ENCODE peak calls at places on chromosomes 12 and 14, in four cellular contexts. M, U, W and N are unnamed samples.

GRCh38 chr14:37901978-37902377 is 305.7 kb upstream of the SSTR1 start:
- DNase-seq in M (peak; percentile 8), U (no peak), W (no peak), N (peak; percentile 62)

GRCh38 chr12:29216266-29216665 is 67.2 kb downstream of the FAR2 start:
- DNase-seq in M (no peak), U (no peak), W (no peak), N (no peak)

GRCh38 chr12:101552277-101552676 is 42.5 kb upstream of the MYBPC1 start:
- DNase-seq in M (peak; percentile 6), U (no peak), W (no peak), N (no peak)

GRCh38 chr14:59619071-59619470 is 42.5 kb upstream of the CCDC175 start:
- DNase-seq in M (no peak), U (no peak), W (no peak), N (no peak)

GRCh38 chr12:54370218-54370730 is 6.0 kb upstream of the GPR84 start:
- DNase-seq in M (peak; percentile 82), U (no peak), W (peak; percentile 86), N (peak; percentile 89)

GRCh38 chr14:51396222-51396815 is 156.3 kb downstream of the TMX1 start:
- DNase-seq in M (peak; percentile 37), U (peak; percentile 78), W (peak; percentile 63), N (no peak)

GRCh38 chr14:99730876-99731351 is 46.8 kb downstream of the CYP46A1 start:
- DNase-seq in M (peak; percentile 6), U (no peak), W (peak; percentile 26), N (peak; percentile 59)

GRCh38 chr12:115337693-115338543 is 653.9 kb upstream of the TBX3 start:
- DNase-seq in M (peak; percentile 16), U (no peak), W (peak; percentile 42), N (peak; percentile 84)

GRCh38 chr12:24463392-24463791 is 485.5 kb downstream of the BCAT1 start:
- DNase-seq in M (no peak), U (no peak), W (no peak), N (no peak)

GRCh38 chr12:58310828-58311273 is 369.5 kb downstream of the ATP23 start:
- DNase-seq in M (no peak), U (peak; percentile 92), W (no peak), N (no peak)

GRCh38 chr12:131832393-131833231 is 4.4 kb downstream of the MMP17 start:
- DNase-seq in M (no peak), U (no peak), W (peak; percentile 72), N (peak; percentile 85)

GRCh38 chr14:61581955-61582615 is 113.2 kb upstream of the HIF1A start:
- DNase-seq in M (no peak), U (no peak), W (no peak), N (no peak)

GRCh38 chr12:106766393-106766826 is 8.1 kb upstream of the RIC8B start:
- DNase-seq in M (peak; percentile 51), U (no peak), W (peak; percentile 65), N (no peak)

GRCh38 chr12:95100264-95101190 is 27.1 kb upstream of the NR2C1 start:
- DNase-seq in M (no peak), U (no peak), W (no peak), N (no peak)

GRCh38 chr14:101845896-101846295 is 84.4 kb downstream of the PPP2R5C start:
- DNase-seq in M (no peak), U (no peak), W (no peak), N (no peak)

GRCh38 chr12:53336137-53336785 is at the start of gene SP7:
- DNase-seq in M (no peak), U (no peak), W (no peak), N (no peak)

GRCh38 chr14:55274144-55274543 is 2.9 kb downstream of the FBXO34 start:
- DNase-seq in M (no peak), U (no peak), W (no peak), N (no peak)

GRCh38 chr14:55276736-55277135 is 5.5 kb downstream of the FBXO34 start:
- DNase-seq in M (no peak), U (no peak), W (no peak), N (no peak)

GRCh38 chr14:55272415-55272786 is 1.2 kb downstream of the FBXO34 start:
- DNase-seq in M (no peak), U (no peak), W (no peak), N (no peak)

GRCh38 chr14:55272922-55273321 is 1.7 kb downstream of the FBXO34 start:
- DNase-seq in M (no peak), U (no peak), W (no peak), N (no peak)

GRCh38 chr14:55274760-55275159 is 3.5 kb downstream of the FBXO34 start:
- DNase-seq in M (no peak), U (no peak), W (no peak), N (no peak)
- H3K4me1 ChIP-seq in M (peaks cover 64% of the 10 kb centered on the region), U (peaks cover 21% of the 10 kb centered on the region), W (peaks cover 8% of the 10 kb centered on the region), N (peaks cover 31% of the 10 kb centered on the region)

DNA sequence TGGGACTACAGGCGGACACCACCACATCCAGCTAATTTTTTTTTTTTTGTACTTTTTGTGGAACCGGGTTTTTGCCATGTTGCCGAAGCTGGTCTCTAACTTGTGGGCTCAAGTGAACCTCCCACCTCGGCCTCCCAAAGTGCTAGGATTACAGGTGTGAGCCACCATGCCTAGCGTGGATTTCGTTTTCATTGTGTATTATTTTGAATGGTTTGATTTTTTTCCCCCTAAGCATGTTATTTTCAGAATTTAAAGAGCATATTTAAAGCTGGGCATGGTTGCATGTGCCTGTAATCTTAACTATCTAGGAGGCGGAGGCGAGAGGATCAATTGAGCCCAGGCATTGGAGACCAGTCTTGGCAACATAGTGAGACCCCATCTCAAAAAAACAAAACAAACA is 13.1 kb downstream of the TMEM63C start:
- DNase-seq in M (no peak), U (no peak), W (no peak), N (peak; percentile 29)
- H3K4me3 ChIP-seq in M (no peak overlapping the region), U (no peak overlapping the region), W (no peak overlapping the region), N (no peak overlapping the region)

GRCh38 chr14:68282479-68283377 is 463.1 kb downstream of the RAD51B start:
- DNase-seq in M (no peak), U (no peak), W (no peak), N (no peak)

GRCh38 chr14:68279777-68280233 is 460.2 kb downstream of the RAD51B start:
- DNase-seq in M (no peak), U (no peak), W (no peak), N (no peak)

GRCh38 chr14:68281497-68281896 is 461.9 kb downstream of the RAD51B start:
- DNase-seq in M (no peak), U (no peak), W (no peak), N (no peak)

GRCh38 chr14:68279437-68279720 is 459.8 kb downstream of the RAD51B start:
- DNase-seq in M (no peak), U (no peak), W (no peak), N (no peak)

DNA sequence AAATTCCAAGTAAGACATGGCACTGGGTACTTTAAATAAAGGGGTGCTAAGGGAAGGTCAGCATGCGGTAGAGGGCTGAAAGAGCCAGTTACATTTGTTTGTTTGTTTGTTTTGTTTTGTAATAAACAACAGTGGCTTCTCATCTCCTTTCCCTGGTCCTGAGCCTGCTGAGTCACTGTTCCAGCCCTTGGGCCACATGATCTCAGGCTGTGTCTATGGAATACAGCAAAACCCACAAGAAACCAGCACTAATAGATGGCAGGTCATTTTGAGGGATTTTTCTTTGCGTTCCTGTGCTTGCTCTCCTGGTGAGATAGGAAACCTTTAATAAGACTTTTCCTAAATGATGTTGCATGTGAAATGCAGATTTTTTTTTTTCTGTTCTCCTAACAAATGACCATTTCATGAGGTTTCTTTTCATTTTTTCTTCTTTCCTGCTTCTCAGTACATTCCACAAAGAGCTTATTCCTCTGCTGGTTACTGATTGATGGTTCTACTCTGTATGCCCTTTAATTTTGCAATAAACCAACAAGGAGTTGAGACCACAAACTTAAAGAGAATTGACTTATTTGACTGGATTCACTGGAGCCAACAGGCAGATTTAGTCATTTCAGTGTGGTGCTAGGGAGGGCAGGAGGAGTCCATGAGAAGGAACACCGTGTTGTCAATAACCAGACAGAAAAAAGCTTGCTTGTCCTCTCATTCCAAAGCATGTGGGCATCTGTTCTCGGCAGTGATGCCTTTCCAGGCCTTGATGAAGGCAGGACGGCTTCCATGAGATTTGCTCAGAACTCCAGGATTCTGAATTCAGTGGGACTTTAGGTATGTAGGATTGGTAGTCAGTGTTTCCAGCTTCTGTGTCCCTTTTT is 459.2 kb downstream of the RAD51B start:
- DNase-seq in M (peak; percentile 29), U (no peak), W (no peak), N (no peak)
- H3K4me1 ChIP-seq in M (peaks cover 25% of the 10 kb centered on the region), U (peaks cover 6% of the 10 kb centered on the region), W (no peaks in the 10 kb centered on the region), N (peaks cover 19% of the 10 kb centered on the region)

GRCh38 chr12:120225200-120225558 is 24.3 kb upstream of the RPLP0 start:
- DNase-seq in M (no peak), U (no peak), W (no peak), N (no peak)
- H3K4me3 ChIP-seq in M (no peak overlapping the region), U (peak overlapping the region; percentile 20), W (no peak overlapping the region), N (peak overlapping the region; percentile 31)

DNA sequence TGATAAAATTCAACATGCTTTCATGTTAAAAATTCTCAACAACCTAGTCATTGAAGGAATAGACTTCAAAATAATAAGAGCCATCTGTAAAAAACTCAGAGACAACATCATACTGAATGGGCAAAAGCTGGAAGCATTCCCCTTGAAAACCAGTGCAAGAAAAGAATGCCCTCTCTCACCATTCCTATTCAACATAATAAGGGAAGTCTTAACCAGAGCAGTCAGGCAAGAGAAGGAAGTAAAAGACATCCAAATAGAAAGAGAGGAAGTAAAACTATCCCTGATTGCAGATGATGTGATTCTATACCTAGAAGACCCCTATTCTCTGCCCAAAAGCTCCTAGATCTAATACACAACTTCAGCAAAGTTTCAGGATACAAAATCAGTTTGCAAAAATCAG is 52.9 kb downstream of the APOBEC1 start:
- DNase-seq in M (no peak), U (no peak), W (no peak), N (no peak)
- H3K4me1 ChIP-seq in M (no peaks in the 10 kb centered on the region), U (no peaks in the 10 kb centered on the region), W (no peaks in the 10 kb centered on the region), N (peaks cover 3% of the 10 kb centered on the region)

DNA sequence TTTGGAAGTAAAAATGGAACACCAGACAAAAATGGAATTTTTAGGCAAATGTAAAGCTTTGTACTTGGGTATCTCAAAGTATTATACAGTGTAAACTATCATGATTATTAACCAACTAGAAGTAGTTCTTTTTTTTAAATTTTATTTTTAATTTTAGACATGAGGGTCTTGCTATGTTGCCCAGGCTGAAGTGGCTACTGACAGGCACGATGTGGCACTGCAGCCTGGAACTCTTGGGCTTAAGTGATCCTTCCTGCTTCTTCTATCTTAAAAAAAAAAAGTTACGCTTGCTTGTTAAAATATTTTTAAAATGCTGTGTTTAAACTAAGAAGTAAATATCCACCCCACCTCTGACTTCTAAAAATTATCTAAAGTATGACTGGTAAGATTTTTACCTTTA is 1.9 kb upstream of the FUT8 start:
- DNase-seq in M (no peak), U (no peak), W (no peak), N (no peak)
- H3K4me3 ChIP-seq in M (no peak overlapping the region), U (no peak overlapping the region), W (no peak overlapping the region), N (no peak overlapping the region)